ENCODE peak calls at places on chromosomes 16 and 17, in eight cellular contexts. One of them, this sample, is unnamed.

GRCh38 chr17:56592487-56593072 is 919 bp upstream of the NOG start:
- DNase-seq in fibroblast of pulmonary artery: peak; percentile 23
- DNase-seq in mucosa of descending colon: peak; percentile 58
- DNase-seq in cardiac muscle cell: peak; percentile 88
- DNase-seq in PC-9: peak; percentile 73
- DNase-seq in astrocyte of the spinal cord: peak; percentile 42
- DNase-seq in cardiac fibroblast: peak; percentile 43
- DNase-seq in MG63: peak; percentile 64
- DNase-seq in this sample: no peak

GRCh38 chr16:55214412-55214811 is 109.6 kb upstream of the IRX6 start:
- DNase-seq in mucosa of descending colon: no peak
- DNase-seq in fibroblast of pulmonary artery: no peak
- DNase-seq in cardiac fibroblast: no peak
- DNase-seq in cardiac muscle cell: no peak
- DNase-seq in PC-9: no peak
- DNase-seq in astrocyte of the spinal cord: no peak
- DNase-seq in MG63: no peak
- DNase-seq in this sample: no peak

GRCh38 chr17:9140550-9141422 is 119.5 kb downstream of the NTN1 start:
- DNase-seq in mucosa of descending colon: no peak
- DNase-seq in MG63: no peak
- DNase-seq in cardiac fibroblast: no peak
- DNase-seq in cardiac muscle cell: peak; percentile 31
- DNase-seq in PC-9: no peak
- DNase-seq in astrocyte of the spinal cord: no peak
- DNase-seq in fibroblast of pulmonary artery: no peak
- DNase-seq in this sample: no peak

GRCh38 chr16:55047331-55047730 is 116.7 kb downstream of the IRX5 start:
- DNase-seq in cardiac fibroblast: no peak
- DNase-seq in fibroblast of pulmonary artery: no peak
- DNase-seq in cardiac muscle cell: no peak
- DNase-seq in MG63: no peak
- DNase-seq in astrocyte of the spinal cord: no peak
- DNase-seq in mucosa of descending colon: no peak
- DNase-seq in PC-9: no peak
- DNase-seq in this sample: no peak

GRCh38 chr17:67833134-67833533 is 7.8 kb downstream of the BPTF start:
- DNase-seq in cardiac fibroblast: no peak
- DNase-seq in PC-9: no peak
- DNase-seq in MG63: no peak
- DNase-seq in astrocyte of the spinal cord: no peak
- DNase-seq in fibroblast of pulmonary artery: no peak
- DNase-seq in mucosa of descending colon: no peak
- DNase-seq in cardiac muscle cell: no peak
- DNase-seq in this sample: no peak

GRCh38 chr17:38926290-38927070 is 1.1 kb downstream of the LASP1NB start:
- DNase-seq in PC-9: no peak
- DNase-seq in astrocyte of the spinal cord: no peak
- DNase-seq in cardiac muscle cell: no peak
- DNase-seq in MG63: no peak
- DNase-seq in cardiac fibroblast: peak; percentile 38
- DNase-seq in fibroblast of pulmonary artery: no peak
- DNase-seq in mucosa of descending colon: no peak
- DNase-seq in this sample: no peak

GRCh38 chr17:66799839-66800537 is 34.9 kb upstream of the CACNG5 start:
- DNase-seq in PC-9: no peak
- DNase-seq in fibroblast of pulmonary artery: no peak
- DNase-seq in cardiac fibroblast: no peak
- DNase-seq in cardiac muscle cell: no peak
- DNase-seq in mucosa of descending colon: peak; percentile 17
- DNase-seq in astrocyte of the spinal cord: no peak
- DNase-seq in MG63: no peak
- DNase-seq in this sample: no peak

GRCh38 chr17:48721009-48721402 is 1.3 kb downstream of the PRAC1 start:
- DNase-seq in fibroblast of pulmonary artery: no peak
- DNase-seq in cardiac muscle cell: no peak
- DNase-seq in PC-9: no peak
- DNase-seq in cardiac fibroblast: no peak
- DNase-seq in mucosa of descending colon: peak; percentile 44
- DNase-seq in astrocyte of the spinal cord: no peak
- DNase-seq in MG63: peak; percentile 36
- DNase-seq in this sample: no peak

GRCh38 chr17:72977768-72978417 is 114.6 kb downstream of the SLC39A11 start:
- DNase-seq in mucosa of descending colon: no peak
- DNase-seq in MG63: no peak
- DNase-seq in cardiac fibroblast: no peak
- DNase-seq in astrocyte of the spinal cord: peak; percentile 59
- DNase-seq in cardiac muscle cell: no peak
- DNase-seq in fibroblast of pulmonary artery: no peak
- DNase-seq in PC-9: peak; percentile 82
- DNase-seq in this sample: no peak

GRCh38 chr16:10881479-10882030 is 4.6 kb downstream of the CIITA start:
- DNase-seq in mucosa of descending colon: no peak
- DNase-seq in astrocyte of the spinal cord: no peak
- DNase-seq in cardiac fibroblast: no peak
- DNase-seq in cardiac muscle cell: no peak
- DNase-seq in fibroblast of pulmonary artery: no peak
- DNase-seq in MG63: no peak
- DNase-seq in PC-9: no peak
- DNase-seq in this sample: no peak

GRCh38 chr17:69819316-69820087 is 255.5 kb upstream of the KCNJ16 start:
- DNase-seq in MG63: peak; percentile 26
- DNase-seq in PC-9: no peak
- DNase-seq in mucosa of descending colon: no peak
- DNase-seq in fibroblast of pulmonary artery: no peak
- DNase-seq in cardiac fibroblast: peak; percentile 3
- DNase-seq in cardiac muscle cell: no peak
- DNase-seq in astrocyte of the spinal cord: peak; percentile 71
- DNase-seq in this sample: peak; percentile 5

GRCh38 chr17:72176902-72177660 is 56.3 kb downstream of the SOX9 start:
- DNase-seq in PC-9: no peak
- DNase-seq in MG63: no peak
- DNase-seq in mucosa of descending colon: peak; percentile 49
- DNase-seq in cardiac muscle cell: no peak
- DNase-seq in astrocyte of the spinal cord: peak; percentile 26
- DNase-seq in cardiac fibroblast: no peak
- DNase-seq in fibroblast of pulmonary artery: no peak
- DNase-seq in this sample: no peak

GRCh38 chr17:28335959-28336871 is 654 bp downstream of the TNFAIP1 start:
- DNase-seq in cardiac fibroblast: peak; percentile 93
- DNase-seq in cardiac muscle cell: peak; percentile 83
- DNase-seq in astrocyte of the spinal cord: peak; percentile 91
- DNase-seq in fibroblast of pulmonary artery: peak; percentile 94
- DNase-seq in MG63: peak; percentile 83
- DNase-seq in PC-9: peak; percentile 85
- DNase-seq in mucosa of descending colon: peak; percentile 53
- DNase-seq in this sample: peak; percentile 59

GRCh38 chr17:81665205-81666091 is 957 bp downstream of the OXLD1 start:
- DNase-seq in astrocyte of the spinal cord: no peak
- DNase-seq in MG63: peak; percentile 48
- DNase-seq in PC-9: no peak
- DNase-seq in mucosa of descending colon: peak; percentile 41
- DNase-seq in fibroblast of pulmonary artery: peak; percentile 18
- DNase-seq in cardiac fibroblast: peak; percentile 42
- DNase-seq in cardiac muscle cell: no peak
- DNase-seq in this sample: no peak

GRCh38 chr16:87351320-87351698 is 32.3 kb downstream of the FBXO31 start:
- DNase-seq in cardiac fibroblast: no peak
- DNase-seq in mucosa of descending colon: no peak
- DNase-seq in astrocyte of the spinal cord: no peak
- DNase-seq in fibroblast of pulmonary artery: no peak
- DNase-seq in PC-9: no peak
- DNase-seq in cardiac muscle cell: no peak
- DNase-seq in MG63: no peak
- DNase-seq in this sample: no peak

GRCh38 chr17:8053600-8053999 is 14.7 kb downstream of the ALOX15B start:
- DNase-seq in MG63: no peak
- DNase-seq in astrocyte of the spinal cord: no peak
- DNase-seq in fibroblast of pulmonary artery: no peak
- DNase-seq in mucosa of descending colon: no peak
- DNase-seq in cardiac fibroblast: no peak
- DNase-seq in PC-9: no peak
- DNase-seq in cardiac muscle cell: no peak
- DNase-seq in this sample: no peak

GRCh38 chr17:41354538-41354937 is 3.9 kb upstream of the KRT33A start:
- DNase-seq in PC-9: no peak
- DNase-seq in astrocyte of the spinal cord: no peak
- DNase-seq in cardiac fibroblast: no peak
- DNase-seq in mucosa of descending colon: no peak
- DNase-seq in cardiac muscle cell: no peak
- DNase-seq in fibroblast of pulmonary artery: no peak
- DNase-seq in MG63: no peak
- DNase-seq in this sample: no peak

GRCh38 chr16:17050468-17050867 is 420.3 kb downstream of the XYLT1 start:
- DNase-seq in fibroblast of pulmonary artery: no peak
- DNase-seq in MG63: no peak
- DNase-seq in mucosa of descending colon: no peak
- DNase-seq in astrocyte of the spinal cord: no peak
- DNase-seq in cardiac fibroblast: no peak
- DNase-seq in cardiac muscle cell: no peak
- DNase-seq in PC-9: no peak
- DNase-seq in this sample: no peak

GRCh38 chr17:2282297-2282873 is 21.2 kb downstream of the SMG6 start:
- DNase-seq in PC-9: peak; percentile 56
- DNase-seq in cardiac fibroblast: peak; percentile 87
- DNase-seq in cardiac muscle cell: peak; percentile 61
- DNase-seq in mucosa of descending colon: no peak
- DNase-seq in astrocyte of the spinal cord: peak; percentile 88
- DNase-seq in MG63: no peak
- DNase-seq in fibroblast of pulmonary artery: peak; percentile 88
- DNase-seq in this sample: peak; percentile 70

GRCh38 chr17:2611627-2612026 is 18.2 kb downstream of the PAFAH1B1 start:
- DNase-seq in mucosa of descending colon: no peak
- DNase-seq in cardiac muscle cell: no peak
- DNase-seq in astrocyte of the spinal cord: no peak
- DNase-seq in MG63: no peak
- DNase-seq in fibroblast of pulmonary artery: no peak
- DNase-seq in PC-9: no peak
- DNase-seq in cardiac fibroblast: no peak
- DNase-seq in this sample: no peak

GRCh38 chr16:88008835-88009234 is 57.6 kb downstream of the BANP start:
- DNase-seq in cardiac muscle cell: no peak
- DNase-seq in PC-9: no peak
- DNase-seq in MG63: no peak
- DNase-seq in mucosa of descending colon: no peak
- DNase-seq in astrocyte of the spinal cord: no peak
- DNase-seq in fibroblast of pulmonary artery: no peak
- DNase-seq in cardiac fibroblast: no peak
- DNase-seq in this sample: no peak

GRCh38 chr17:15469260-15469659 is 1.8 kb upstream of the CDRT4 start:
- DNase-seq in astrocyte of the spinal cord: peak; percentile 97
- DNase-seq in cardiac fibroblast: peak; percentile 48
- DNase-seq in fibroblast of pulmonary artery: peak; percentile 47
- DNase-seq in MG63: no peak
- DNase-seq in cardiac muscle cell: no peak
- DNase-seq in PC-9: no peak
- DNase-seq in mucosa of descending colon: no peak
- DNase-seq in this sample: no peak

GRCh38 chr16:65510850-65511249 is 389.0 kb upstream of the CDH11 start:
- DNase-seq in astrocyte of the spinal cord: peak; percentile 82
- DNase-seq in cardiac muscle cell: no peak
- DNase-seq in cardiac fibroblast: peak; percentile 70
- DNase-seq in mucosa of descending colon: no peak
- DNase-seq in MG63: no peak
- DNase-seq in fibroblast of pulmonary artery: peak; percentile 78
- DNase-seq in PC-9: no peak
- DNase-seq in this sample: no peak

GRCh38 chr16:25235991-25236390 is 19.2 kb downstream of the AQP8 start:
- DNase-seq in fibroblast of pulmonary artery: no peak
- DNase-seq in PC-9: no peak
- DNase-seq in mucosa of descending colon: no peak
- DNase-seq in cardiac fibroblast: no peak
- DNase-seq in MG63: no peak
- DNase-seq in cardiac muscle cell: no peak
- DNase-seq in astrocyte of the spinal cord: no peak
- DNase-seq in this sample: no peak

GRCh38 chr16:29876186-29876577 is 13.2 kb upstream of the CDIPT start:
- DNase-seq in cardiac muscle cell: no peak
- DNase-seq in MG63: no peak
- DNase-seq in fibroblast of pulmonary artery: no peak
- DNase-seq in astrocyte of the spinal cord: no peak
- DNase-seq in cardiac fibroblast: no peak
- DNase-seq in PC-9: no peak
- DNase-seq in mucosa of descending colon: no peak
- DNase-seq in this sample: no peak
- H3K4me3 ChIP-seq in cardiac muscle cell: no peak overlapping the region
- H3K4me3 ChIP-seq in MG63: no peak overlapping the region
- H3K4me3 ChIP-seq in fibroblast of pulmonary artery: peak overlapping the region; percentile 21
- H3K4me3 ChIP-seq in astrocyte of the spinal cord: no peak overlapping the region
- H3K4me3 ChIP-seq in cardiac fibroblast: peak overlapping the region; percentile 18
- H3K4me3 ChIP-seq in PC-9: no peak overlapping the region
- H3K4me3 ChIP-seq in mucosa of descending colon: no peak overlapping the region
- H3K4me3 ChIP-seq in this sample: peak overlapping the region; percentile 7

DNA sequence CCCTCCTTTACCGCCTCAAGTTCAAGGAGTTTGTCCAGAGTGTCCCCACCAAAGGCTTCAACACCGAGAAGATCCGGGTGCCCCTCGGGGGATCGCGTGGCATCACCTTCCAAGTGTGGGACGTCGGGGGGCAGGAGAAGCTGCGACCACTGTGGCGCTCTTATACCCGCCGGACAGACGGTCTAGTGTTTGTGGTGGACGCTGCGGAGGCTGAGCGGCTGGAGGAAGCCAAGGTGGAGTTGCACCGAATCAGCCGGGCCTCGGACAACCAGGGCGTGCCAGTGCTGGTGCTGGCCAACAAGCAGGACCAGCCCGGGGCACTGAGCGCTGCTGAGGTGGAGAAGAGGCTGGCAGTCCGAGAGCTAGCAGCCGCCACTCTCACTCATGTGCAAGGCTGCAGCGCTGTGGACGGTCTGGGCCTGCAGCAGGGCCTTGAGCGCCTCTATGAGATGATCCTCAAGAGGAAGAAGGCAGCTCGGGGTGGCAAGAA is 1.1 kb downstream of the ARL4D start:
- DNase-seq in cardiac fibroblast: no peak
- DNase-seq in PC-9: no peak
- DNase-seq in cardiac muscle cell: no peak
- DNase-seq in fibroblast of pulmonary artery: no peak
- DNase-seq in astrocyte of the spinal cord: no peak
- DNase-seq in MG63: peak; percentile 56
- DNase-seq in mucosa of descending colon: no peak
- DNase-seq in this sample: no peak
- H3K4me3 ChIP-seq in cardiac fibroblast: peak overlapping the region; percentile 86
- H3K4me3 ChIP-seq in PC-9: peak overlapping the region; percentile 60
- H3K4me3 ChIP-seq in cardiac muscle cell: peak overlapping the region; percentile 65
- H3K4me3 ChIP-seq in fibroblast of pulmonary artery: peak overlapping the region; percentile 80
- H3K4me3 ChIP-seq in astrocyte of the spinal cord: peak overlapping the region; percentile 76
- H3K4me3 ChIP-seq in MG63: peak overlapping the region; percentile 82
- H3K4me3 ChIP-seq in mucosa of descending colon: no peak overlapping the region
- H3K4me3 ChIP-seq in this sample: peak overlapping the region; percentile 57

GRCh38 chr16:24102120-24102740 is 153.9 kb upstream of the CACNG3 start:
- DNase-seq in cardiac fibroblast: no peak
- DNase-seq in astrocyte of the spinal cord: no peak
- DNase-seq in PC-9: no peak
- DNase-seq in cardiac muscle cell: no peak
- DNase-seq in fibroblast of pulmonary artery: no peak
- DNase-seq in MG63: no peak
- DNase-seq in mucosa of descending colon: no peak
- DNase-seq in this sample: no peak
- H3K4me3 ChIP-seq in cardiac fibroblast: no peak overlapping the region
- H3K4me3 ChIP-seq in astrocyte of the spinal cord: no peak overlapping the region
- H3K4me3 ChIP-seq in PC-9: no peak overlapping the region
- H3K4me3 ChIP-seq in cardiac muscle cell: no peak overlapping the region
- H3K4me3 ChIP-seq in fibroblast of pulmonary artery: no peak overlapping the region
- H3K4me3 ChIP-seq in MG63: no peak overlapping the region
- H3K4me3 ChIP-seq in mucosa of descending colon: no peak overlapping the region
- H3K4me3 ChIP-seq in this sample: no peak overlapping the region

GRCh38 chr17:58755269-58755576 is 431 bp upstream of the PPM1E start:
- DNase-seq in PC-9: peak; percentile 32
- DNase-seq in cardiac muscle cell: no peak
- DNase-seq in fibroblast of pulmonary artery: no peak
- DNase-seq in cardiac fibroblast: no peak
- DNase-seq in mucosa of descending colon: no peak
- DNase-seq in MG63: no peak
- DNase-seq in astrocyte of the spinal cord: no peak
- DNase-seq in this sample: no peak
- H3K4me3 ChIP-seq in PC-9: no peak overlapping the region
- H3K4me3 ChIP-seq in cardiac muscle cell: no peak overlapping the region
- H3K4me3 ChIP-seq in fibroblast of pulmonary artery: peak overlapping the region; percentile 62
- H3K4me3 ChIP-seq in cardiac fibroblast: peak overlapping the region; percentile 64
- H3K4me3 ChIP-seq in mucosa of descending colon: no peak overlapping the region
- H3K4me3 ChIP-seq in MG63: peak overlapping the region; percentile 66
- H3K4me3 ChIP-seq in astrocyte of the spinal cord: peak overlapping the region; percentile 49
- H3K4me3 ChIP-seq in this sample: peak overlapping the region; percentile 53